ENCODE peak calls at places on chromosome 3, in seven cellular contexts. C, P, G, J, T, I and L are unnamed samples.

GRCh38 chr3:4466783-4467521 is at the start of gene SUMF1:
- DNase-seq in J (peak; percentile 48), C (peak; percentile 89), T (no peak), I (peak; percentile 94), P (no peak), G (peak; percentile 94), L (peak; percentile 48)

GRCh38 chr3:13158441-13158840 is 85.2 kb upstream of the IQSEC1 start:
- DNase-seq in G (no peak), J (no peak), T (no peak), P (no peak), C (no peak), I (no peak), L (no peak)

GRCh38 chr3:13177236-13177635 is 104.0 kb upstream of the IQSEC1 start:
- DNase-seq in T (no peak), G (no peak), C (no peak), I (no peak), J (no peak), P (no peak), L (no peak)

GRCh38 chr3:179955798-179956197 is 80.9 kb downstream of the PEX5L start:
- DNase-seq in P (no peak), G (peak; percentile 1), I (no peak), C (no peak), T (no peak), J (no peak), L (no peak)

GRCh38 chr3:18370672-18371071 is 54.5 kb downstream of the SATB1 start:
- DNase-seq in T (no peak), P (no peak), G (no peak), I (no peak), J (peak; percentile 59), C (no peak), L (no peak)

GRCh38 chr3:184682671-184683070 is 29.2 kb downstream of the MAGEF1 start:
- DNase-seq in T (no peak), C (peak; percentile 13), G (no peak), I (no peak), J (no peak), P (no peak), L (no peak)

GRCh38 chr3:149480326-149481017 is 6.0 kb downstream of the TM4SF4 start:
- DNase-seq in T (no peak), P (peak; percentile 79), G (peak; percentile 83), I (peak; percentile 97), J (peak; percentile 55), C (peak; percentile 56), L (peak; percentile 92)

GRCh38 chr3:181615666-181616065 is 96.1 kb upstream of the SOX2 start:
- DNase-seq in G (no peak), P (no peak), C (no peak), T (no peak), I (no peak), J (no peak), L (no peak)

GRCh38 chr3:10703875-10704274 is 112.2 kb upstream of the SLC6A11 start:
- DNase-seq in P (no peak), J (no peak), T (peak; percentile 11), G (peak; percentile 33), C (no peak), I (peak; percentile 89), L (no peak)

GRCh38 chr3:35790764-35791163 is 151.4 kb downstream of the ARPP21 start:
- DNase-seq in C (no peak), T (no peak), I (no peak), G (no peak), J (no peak), P (no peak), L (no peak)

GRCh38 chr3:1469687-1470086 is 376.9 kb downstream of the CNTN6 start:
- DNase-seq in J (no peak), C (no peak), P (no peak), T (no peak), I (no peak), G (no peak), L (no peak)

GRCh38 chr3:149489060-149489690 is 14.7 kb downstream of the TM4SF4 start:
- DNase-seq in I (peak; percentile 67), T (no peak), C (no peak), G (peak; percentile 7), P (no peak), J (no peak), L (no peak)

GRCh38 chr3:182682263-182683229 is 110.8 kb upstream of the ATP11B start:
- DNase-seq in T (no peak), P (no peak), I (peak; percentile 91), G (peak; percentile 41), C (peak; percentile 63), J (peak; percentile 66), L (no peak)